ENCODE peak calls at places on chromosomes 7 and 10, in four cellular contexts. I is hypothalamus, B is gastrocnemius medialis, F is KBM-7. G is an unnamed sample.
A peak's percentile ranks its signal among the peaks of the same experiment; 100 is the strongest.

GRCh38 chr10:22556774-22557173 is 157.6 kb downstream of the PIP4K2A start:
- DNase-seq in F (no peak), B (peak; percentile 33), I (no peak), G (no peak)

GRCh38 chr7:24756989-24757798 is at the start of gene GSDME:
- DNase-seq in B (no peak), F (no peak), I (peak; percentile 79), G (peak; percentile 82)

GRCh38 chr7:146397141-146397540 is 280.5 kb downstream of the CNTNAP2 start:
- DNase-seq in I (no peak), F (no peak), B (no peak), G (no peak)

GRCh38 chr10:44589181-44589884 is 204.4 kb upstream of the CXCL12 start:
- DNase-seq in I (no peak), B (no peak), F (no peak), G (no peak)

GRCh38 chr10:114172776-114173555 is 1.0 kb downstream of the CCDC186 start:
- DNase-seq in B (no peak), I (no peak), F (peak; percentile 8), G (no peak)

GRCh38 chr10:24238527-24239247 is 29.7 kb downstream of the KIAA1217 start:
- DNase-seq in B (no peak), I (no peak), F (no peak), G (no peak)

GRCh38 chr10:132102717-132103110 is 37.0 kb downstream of the JAKMIP3 start:
- DNase-seq in F (no peak), B (no peak), I (no peak), G (no peak)

GRCh38 chr10:36578306-36578705 is 547.1 kb upstream of the ANKRD30A start:
- DNase-seq in F (no peak), B (no peak), I (no peak), G (no peak)

GRCh38 chr10:105075031-105075430 is 433.9 kb downstream of the SORCS3 start:
- DNase-seq in B (no peak), F (no peak), I (no peak), G (no peak)

GRCh38 chr10:92567952-92568600 is 5.8 kb downstream of the IDE start:
- DNase-seq in F (no peak), B (no peak), I (no peak), G (no peak)

GRCh38 chr7:30430300-30430699 is 48.3 kb downstream of the NOD1 start:
- DNase-seq in F (peak; percentile 21), B (no peak), I (no peak), G (no peak)

GRCh38 chr10:97053285-97053684 is 132.5 kb downstream of the SLIT1 start:
- DNase-seq in I (no peak), B (no peak), F (no peak), G (no peak)

G was measured in tibial artery.